ENCODE peak calls at places on chromosome 4, in five cellular contexts. One of them, this sample, is unnamed.

GRCh38 chr4:154088741-154089140 is 299.9 kb upstream of the SFRP2 start:
- DNase-seq in osteocyte: no peak
- DNase-seq in EL: no peak
- DNase-seq in mesendoderm: no peak
- DNase-seq in WERI-Rb-1: no peak
- DNase-seq in this sample: no peak

GRCh38 chr4:82084747-82085146 is 289.0 kb downstream of the HNRNPD start:
- DNase-seq in WERI-Rb-1: no peak
- DNase-seq in osteocyte: no peak
- DNase-seq in EL: no peak
- DNase-seq in mesendoderm: no peak
- DNase-seq in this sample: no peak

GRCh38 chr4:122005064-122005755 is 53.4 kb upstream of the TRPC3 start:
- DNase-seq in mesendoderm: no peak
- DNase-seq in WERI-Rb-1: no peak
- DNase-seq in EL: peak; percentile 3
- DNase-seq in osteocyte: no peak
- DNase-seq in this sample: no peak

GRCh38 chr4:97720869-97721432 is 422.3 kb downstream of the STPG2 start:
- DNase-seq in mesendoderm: peak; percentile 35
- DNase-seq in osteocyte: no peak
- DNase-seq in WERI-Rb-1: no peak
- DNase-seq in EL: no peak
- DNase-seq in this sample: no peak

GRCh38 chr4:2243682-2244380 is 1.9 kb upstream of the HAUS3 start:
- DNase-seq in osteocyte: no peak
- DNase-seq in WERI-Rb-1: peak; percentile 63
- DNase-seq in EL: peak; percentile 49
- DNase-seq in mesendoderm: peak; percentile 44
- DNase-seq in this sample: no peak

GRCh38 chr4:140137654-140138053 is 16.3 kb downstream of the MAML3 start:
- DNase-seq in osteocyte: no peak
- DNase-seq in mesendoderm: peak; percentile 78
- DNase-seq in WERI-Rb-1: no peak
- DNase-seq in EL: no peak
- DNase-seq in this sample: no peak

GRCh38 chr4:128653514-128654420 is 155.7 kb upstream of the JADE1 start:
- DNase-seq in EL: peak; percentile 14
- DNase-seq in WERI-Rb-1: peak; percentile 27
- DNase-seq in mesendoderm: peak; percentile 38
- DNase-seq in osteocyte: no peak
- DNase-seq in this sample: no peak

GRCh38 chr4:56958111-56958517 is 19.3 kb downstream of the NOA1 start:
- DNase-seq in osteocyte: peak; percentile 64
- DNase-seq in mesendoderm: no peak
- DNase-seq in WERI-Rb-1: no peak
- DNase-seq in EL: peak; percentile 87
- DNase-seq in this sample: no peak

GRCh38 chr4:5204781-5205180 is 153.5 kb downstream of the STK32B start:
- DNase-seq in EL: no peak
- DNase-seq in mesendoderm: no peak
- DNase-seq in osteocyte: no peak
- DNase-seq in WERI-Rb-1: peak; percentile 54
- DNase-seq in this sample: no peak

GRCh38 chr4:40744218-40744617 is 5.5 kb upstream of the NSUN7 start:
- DNase-seq in mesendoderm: no peak
- DNase-seq in WERI-Rb-1: no peak
- DNase-seq in osteocyte: no peak
- DNase-seq in EL: no peak
- DNase-seq in this sample: no peak